ENCODE peak calls at places on chromosomes 13 and 19, in five cellular contexts. B is stimulated activated naive CD8-positive, alpha-beta T cell treated with anti-CD3 and anti-CD28 coated beads, Interleukin-15, amount 100 ng/mL, for 72 hours; Y is AG04449; V is activated CD8-positive, alpha-beta T cell treated with anti-CD3 and anti-CD28 coated beads for 36 hours; T is T-helper 1 cell. W is an unnamed sample.

GRCh38 chr13:61286148-61286745 is 129.4 kb downstream of the PCDH20 start:
- DNase-seq in V (peak), B (no peak), Y (no peak), T (no peak), W (no peak)

GRCh38 chr13:111338841-111339240 is 18.4 kb downstream of the TEX29 start:
- DNase-seq in V (no peak), B (no peak), Y (no peak), T (no peak), W (no peak)

GRCh38 chr13:52411629-52412028 is 5.7 kb upstream of the THSD1 start:
- DNase-seq in V (no peak), Y (peak), T (no peak), B (no peak), W (no peak)

GRCh38 chr13:114179087-114179658 is at the start of gene CFAP97D2:
- DNase-seq in B (no peak), T (no peak), V (no peak), Y (no peak), W (no peak)

GRCh38 chr13:26946675-26947342 is 186.2 kb upstream of the GPR12 start:
- DNase-seq in Y (no peak), B (no peak), T (no peak), V (peak), W (no peak)

GRCh38 chr13:35857769-35858168 is 273.4 kb downstream of the DCLK1 start:
- DNase-seq in Y (no peak), V (no peak), B (no peak), T (no peak), W (no peak)

GRCh38 chr19:35995655-35995993 is 636 bp downstream of the SDHAF1 start:
- DNase-seq in V (peak), Y (no peak), T (peak), B (peak), W (no peak)

GRCh38 chr13:97226788-97227627 is 4.9 kb downstream of the MBNL2 start:
- DNase-seq in Y (no peak), T (peak), B (no peak), V (peak), W (no peak)

GRCh38 chr19:4580021-4580901 is 20.8 kb upstream of the SEMA6B start:
- DNase-seq in T (no peak), Y (no peak), V (no peak), B (no peak), W (no peak)

GRCh38 chr13:101917833-101918755 is 465.6 kb downstream of the ITGBL1 start:
- DNase-seq in B (no peak), Y (no peak), T (no peak), V (no peak), W (no peak)

GRCh38 chr19:5743640-5744039 is 23.2 kb downstream of the CATSPERD start:
- DNase-seq in Y (no peak), V (no peak), B (no peak), T (no peak), W (no peak)

GRCh38 chr13:72662548-72662947 is 64.9 kb downstream of the MZT1 start:
- DNase-seq in V (no peak), B (no peak), Y (no peak), T (no peak), W (no peak)

GRCh38 chr13:36685912-36686311 is 12.1 kb downstream of the SERTM1 start:
- DNase-seq in B (no peak), V (peak), Y (no peak), T (no peak), W (no peak)

GRCh38 chr13:110447058-110447511 is 114.4 kb downstream of the RAB20 start:
- DNase-seq in V (no peak), Y (no peak), T (no peak), B (no peak), W (no peak)

GRCh38 chr13:94233401-94233800 is 246.1 kb downstream of the DCT start:
- DNase-seq in Y (peak), B (no peak), V (no peak), T (no peak), W (peak)

GRCh38 chr19:48354332-48354992 is 9.3 kb downstream of the TMEM143 start:
- DNase-seq in B (no peak), Y (no peak), V (no peak), T (no peak), W (no peak)

GRCh38 chr13:40547545-40548322 is 118.7 kb downstream of the FOXO1 start:
- DNase-seq in V (no peak), Y (no peak), T (no peak), B (no peak), W (no peak)

GRCh38 chr19:51331193-51331592 is 10.7 kb downstream of the VSIG10L start:
- DNase-seq in T (no peak), Y (no peak), B (no peak), V (no peak), W (no peak)

GRCh38 chr19:1068111-1069001 is 1.4 kb downstream of the ARHGAP45 start:
- DNase-seq in V (peak), B (peak), Y (no peak), T (peak), W (no peak)

GRCh38 chr19:46373573-46374359 is 26.9 kb downstream of the PPP5C start:
- DNase-seq in V (no peak), Y (no peak), B (no peak), T (no peak), W (no peak)

GRCh38 chr19:2856457-2857055 is 10.6 kb upstream of the ZNF556 start:
- DNase-seq in V (no peak), T (peak), Y (no peak), B (no peak), W (no peak)

GRCh38 chr19:56839665-56840451 is 668 bp downstream of the PEG3 start:
- DNase-seq in Y (no peak), T (no peak), B (peak), V (peak), W (peak)

GRCh38 chr13:112172641-112173171 is 105.8 kb downstream of the SOX1 start:
- DNase-seq in T (no peak), B (no peak), V (no peak), Y (no peak), W (no peak)

GRCh38 chr19:48149430-48149829 is 20.7 kb downstream of the LIG1 start:
- DNase-seq in B (no peak), T (no peak), V (no peak), Y (no peak), W (no peak)

GRCh38 chr19:57587529-57587928 is 3.6 kb downstream of the ZIK1 start:
- DNase-seq in T (no peak), B (no peak), V (no peak), Y (peak), W (peak)

GRCh38 chr19:47839913-47840312 is 18.2 kb downstream of the CRX start:
- DNase-seq in Y (no peak), B (no peak), V (no peak), T (no peak), W (no peak)

GRCh38 chr19:44603201-44603945 is 10.0 kb upstream of the IGSF23 start:
- DNase-seq in B (no peak), T (no peak), Y (peak), V (no peak), W (peak)

GRCh38 chr13:50527612-50528509 is 315.6 kb downstream of the DLEU7 start:
- DNase-seq in V (peak), Y (no peak), T (no peak), B (no peak), W (no peak)

GRCh38 chr19:8441725-8442544 is 2.8 kb upstream of the HNRNPM start:
- DNase-seq in T (no peak), Y (no peak), B (no peak), V (no peak), W (no peak)

GRCh38 chr19:7471696-7472620 is 16.9 kb downstream of the PEX11G start:
- DNase-seq in Y (no peak), T (no peak), V (no peak), B (no peak), W (no peak)